ENCODE peak calls at places on chromosome 7, in four cellular contexts. Z, W, Q and V are unnamed samples.

GRCh38 chr7:73718905-73719805 is at the start of gene STX1A:
- DNase-seq in Z (no peak), Q (peak), W (peak), V (peak)

GRCh38 chr7:140317597-140317996 is 80.7 kb downstream of the SLC37A3 start:
- DNase-seq in W (no peak), Q (no peak), Z (no peak), V (no peak)

GRCh38 chr7:20508109-20508508 is 107.4 kb upstream of the ABCB5 start:
- DNase-seq in Z (peak), W (no peak), Q (no peak), V (peak)

GRCh38 chr7:47582748-47583740 is 1.1 kb upstream of the TNS3 start:
- DNase-seq in Z (peak), Q (no peak), W (no peak), V (peak)

GRCh38 chr7:65475734-65476319 is 102.2 kb downstream of the ZNF92 start:
- DNase-seq in Q (no peak), W (no peak), Z (peak), V (no peak)

GRCh38 chr7:99707096-99707495 is 27.3 kb upstream of the CYP3A5 start:
- DNase-seq in W (peak), Q (peak), Z (no peak), V (peak)

GRCh38 chr7:121798076-121798475 is 74.9 kb upstream of the PTPRZ1 start:
- DNase-seq in Q (no peak), W (no peak), Z (no peak), V (peak)

GRCh38 chr7:73442903-73443542 is 9.4 kb downstream of the FZD9 start:
- DNase-seq in Z (no peak), Q (no peak), W (no peak), V (no peak)

GRCh38 chr7:102439963-102440795 is 6.8 kb downstream of the ORAI2 start:
- DNase-seq in Z (peak), Q (peak), W (peak), V (peak)

GRCh38 chr7:44286618-44287487 is 38.5 kb downstream of the CAMK2B start:
- DNase-seq in Q (no peak), W (no peak), Z (no peak), V (no peak)

GRCh38 chr7:131546126-131546525 is 10.3 kb downstream of the PODXL start:
- DNase-seq in Z (no peak), W (no peak), Q (no peak), V (no peak)

GRCh38 chr7:44959433-44959951 is 19.3 kb downstream of the MYO1G start:
- DNase-seq in W (peak), Z (peak), Q (no peak), V (no peak)

GRCh38 chr7:101614939-101615302 is 14.2 kb downstream of the MYL10 start:
- DNase-seq in Q (no peak), W (no peak), Z (peak), V (no peak)

GRCh38 chr7:155357573-155358041 is 59.9 kb downstream of the INSIG1 start:
- DNase-seq in Z (no peak), W (peak), Q (peak), V (no peak)

GRCh38 chr7:74101061-74101681 is 17.6 kb downstream of the LIMK1 start:
- DNase-seq in Z (no peak), Q (no peak), W (no peak), V (no peak)

GRCh38 chr7:111735661-111736323 is 173.5 kb upstream of the IMMP2L start:
- DNase-seq in W (peak), Z (peak), Q (peak), V (peak)

GRCh38 chr7:107972075-107972482 is 30.9 kb downstream of the LAMB1 start:
- DNase-seq in Q (peak), Z (no peak), W (peak), V (peak)

GRCh38 chr7:137667633-137668387 is 179.0 kb downstream of the DGKI start:
- DNase-seq in Q (peak), W (peak), Z (peak), V (peak)

GRCh38 chr7:2114052-2114451 is 118.7 kb downstream of the MAD1L1 start:
- DNase-seq in Z (no peak), W (peak), Q (peak), V (peak)

GRCh38 chr7:129771201-129771927 is 159.8 kb downstream of the NRF1 start:
- DNase-seq in Q (no peak), W (no peak), Z (peak), V (no peak)

GRCh38 chr7:74059681-74060588 is 23.7 kb upstream of the LIMK1 start:
- DNase-seq in Z (peak), W (no peak), Q (no peak), V (no peak)

GRCh38 chr7:44398506-44398905 is 73.1 kb upstream of the CAMK2B start:
- DNase-seq in Z (no peak), W (no peak), Q (peak), V (no peak)

GRCh38 chr7:668139-668871 is 58.2 kb upstream of the DNAAF5 start:
- DNase-seq in W (peak), Z (peak), Q (peak), V (peak)

GRCh38 chr7:95367606-95368005 is 28.6 kb downstream of the PON3 start:
- DNase-seq in W (no peak), Q (no peak), Z (peak), V (no peak)

GRCh38 chr7:17773289-17773626 is 167.0 kb downstream of the SNX13 start:
- DNase-seq in Q (peak), W (peak), Z (peak), V (peak)

GRCh38 chr7:127447326-127447945 is 54.9 kb upstream of the ZNF800 start:
- DNase-seq in Z (peak), W (peak), Q (peak), V (peak)

GRCh38 chr7:158662610-158663427 is 41.8 kb downstream of the NCAPG2 start:
- DNase-seq in Z (no peak), Q (peak), W (no peak), V (no peak)

GRCh38 chr7:44678468-44679179 is 70.0 kb upstream of the ZMIZ2 start:
- DNase-seq in Q (peak), W (peak), Z (no peak), V (peak)

GRCh38 chr7:10677211-10677610 is 296.5 kb upstream of the PHF14 start:
- DNase-seq in Z (no peak), Q (no peak), W (no peak), V (no peak)

GRCh38 chr7:115047968-115048720 is 126.2 kb downstream of the MDFIC start:
- DNase-seq in W (peak), Q (peak), Z (no peak), V (peak)

GRCh38 chr7:77912293-77912692 is 113.7 kb downstream of the PHTF2 start:
- DNase-seq in W (no peak), Q (no peak), Z (no peak), V (no peak)

GRCh38 chr7:140458191-140458590 is 21.1 kb downstream of the MKRN1 start:
- DNase-seq in W (no peak), Z (no peak), Q (no peak), V (no peak)

GRCh38 chr7:31892099-31892787 is 178.0 kb downstream of the PDE1C start:
- DNase-seq in Q (no peak), W (no peak), Z (no peak), V (no peak)

GRCh38 chr7:11701829-11702560 is 130.0 kb downstream of the THSD7A start:
- DNase-seq in W (no peak), Q (no peak), Z (no peak), V (peak)

GRCh38 chr7:145862212-145862611 is 254.4 kb upstream of the CNTNAP2 start:
- DNase-seq in Q (no peak), Z (no peak), W (no peak), V (no peak)

GRCh38 chr7:35424869-35425495 is 171.1 kb upstream of the TBX20 start:
- DNase-seq in Q (peak), W (peak), Z (peak), V (peak)

GRCh38 chr7:148303295-148304013 is 287.1 kb upstream of the C7orf33 start:
- DNase-seq in W (no peak), Q (peak), Z (no peak), V (peak)

GRCh38 chr7:7535688-7536087 is at the start of gene COL28A1:
- DNase-seq in Q (no peak), W (no peak), Z (no peak), V (no peak)

GRCh38 chr7:153158204-153158603 is 398.7 kb downstream of the ACTR3B start:
- DNase-seq in Z (no peak), Q (no peak), W (no peak), V (no peak)
- TF ChIP-seq CTCF in Z (no peak), Q (no peak), W (no peak), V (no peak)

GRCh38 chr7:149760538-149760937 is 12.8 kb downstream of the ZNF467 start:
- DNase-seq in Q (no peak), W (no peak), Z (no peak), V (no peak)
- H3K4me3 ChIP-seq in Q (no peak), W (no peak), Z (no peak), V (no peak)

GRCh38 chr7:91247497-91247896 is 16.7 kb upstream of the FZD1 start:
- DNase-seq in Q (no peak), Z (no peak), W (no peak), V (no peak)
- TF ChIP-seq CTCF in Q (no peak), Z (no peak), W (no peak), V (no peak)

DNA sequence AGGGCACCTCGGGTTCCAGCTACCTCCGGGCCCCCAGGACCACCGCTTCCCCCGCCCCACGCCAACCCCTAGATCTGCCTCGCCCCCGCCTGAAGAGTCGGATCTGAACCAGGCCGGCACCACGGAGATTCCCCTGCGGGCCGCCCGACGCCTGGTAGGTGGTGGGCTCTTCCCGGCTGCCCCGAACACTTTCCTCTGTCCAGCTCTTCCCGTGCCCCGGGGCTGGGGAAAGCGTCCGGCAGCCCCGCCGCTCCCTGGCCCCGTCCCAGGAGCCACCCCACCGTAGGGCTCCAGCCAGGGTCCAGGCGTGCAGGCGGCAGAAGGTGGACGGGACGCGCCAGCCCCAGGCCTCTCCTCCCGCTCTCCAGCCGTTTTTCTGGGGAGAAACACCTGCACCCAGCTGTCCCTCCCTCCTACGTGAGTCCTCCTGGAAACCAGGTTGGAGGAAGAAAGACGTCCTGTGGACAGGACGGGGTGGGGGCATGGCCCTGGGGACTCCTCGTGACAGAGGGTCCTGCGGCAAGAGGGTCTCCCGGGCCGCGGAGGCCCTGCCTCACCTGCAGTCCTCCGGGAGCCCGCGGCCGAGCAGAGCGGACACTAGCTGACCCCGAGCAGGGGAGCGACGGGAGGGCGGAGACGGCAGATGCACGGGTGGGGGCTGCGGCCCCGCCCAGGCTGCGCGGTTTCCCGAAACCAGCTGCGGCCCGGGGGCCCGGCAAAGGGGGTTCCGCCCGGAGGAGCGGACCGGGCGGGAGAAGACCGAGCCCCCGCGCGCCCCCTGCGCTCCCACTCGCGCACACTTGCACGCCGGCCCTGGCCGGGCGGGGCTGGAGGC is at the start of gene TMEM176B:
- DNase-seq in Z (no peak), Q (no peak), W (no peak), V (no peak)
- H3K4me3 ChIP-seq in Z (no peak), Q (no peak), W (peak), V (no peak)

GRCh38 chr7:28044825-28045224 is 135.8 kb downstream of the JAZF1 start:
- DNase-seq in Z (no peak), W (no peak), Q (no peak), V (no peak)
- TF ChIP-seq CTCF in Z (no peak), W (no peak), Q (no peak), V (no peak)

GRCh38 chr7:79951415-79951814 is 183.2 kb upstream of the GNAI1 start:
- DNase-seq in Z (no peak), Q (no peak), W (no peak), V (no peak)
- H3K4me3 ChIP-seq in Z (no peak), Q (no peak), W (no peak), V (no peak)

GRCh38 chr7:42224391-42225003 is 12.5 kb downstream of the GLI3 start:
- DNase-seq in Q (no peak), W (no peak), Z (no peak), V (no peak)
- TF ChIP-seq CTCF in Q (no peak), W (no peak), Z (no peak), V (no peak)

DNA sequence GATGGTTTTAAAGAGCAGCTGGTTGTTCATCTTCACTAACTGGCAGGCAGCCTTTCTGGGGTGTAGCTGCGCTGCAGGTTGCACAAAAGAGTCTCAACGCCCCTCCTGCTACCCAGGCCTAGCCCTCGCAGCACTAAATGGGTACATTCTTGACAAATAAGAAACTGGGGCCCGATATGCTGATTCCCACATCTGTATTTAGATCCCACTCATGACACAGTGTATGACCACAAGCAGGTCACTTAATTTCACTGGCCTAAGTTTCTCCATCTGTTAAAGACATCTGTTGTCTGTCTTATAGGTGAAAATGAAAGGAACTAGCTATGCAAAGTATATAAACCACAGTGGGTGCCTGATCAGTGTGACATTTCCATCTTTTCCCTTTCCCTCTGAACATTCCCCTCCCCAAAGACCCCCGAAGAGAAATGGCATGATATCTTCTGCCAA is 85.9 kb upstream of the AGBL3 start:
- DNase-seq in Q (no peak), W (no peak), Z (no peak), V (no peak)
- H3K4me3 ChIP-seq in Q (no peak), W (no peak), Z (no peak), V (no peak)

GRCh38 chr7:109101332-109101731 is 531.7 kb downstream of the DNAJB9 start:
- DNase-seq in Z (no peak), W (no peak), Q (no peak), V (no peak)
- TF ChIP-seq CTCF in Z (no peak), W (no peak), Q (no peak), V (no peak)

GRCh38 chr7:37446371-37446770 is 2.3 kb downstream of the ELMO1 start:
- DNase-seq in Z (no peak), Q (no peak), W (no peak), V (no peak)

GRCh38 chr7:37449621-37450020 is 957 bp upstream of the ELMO1 start:
- DNase-seq in Q (no peak), W (no peak), Z (no peak), V (no peak)

GRCh38 chr7:37448637-37449331 is at the start of gene ELMO1:
- DNase-seq in Q (peak), W (peak), Z (no peak), V (peak)

GRCh38 chr7:37450035-37450434 is 1.4 kb upstream of the ELMO1 start:
- DNase-seq in W (no peak), Z (no peak), Q (no peak), V (no peak)

DNA sequence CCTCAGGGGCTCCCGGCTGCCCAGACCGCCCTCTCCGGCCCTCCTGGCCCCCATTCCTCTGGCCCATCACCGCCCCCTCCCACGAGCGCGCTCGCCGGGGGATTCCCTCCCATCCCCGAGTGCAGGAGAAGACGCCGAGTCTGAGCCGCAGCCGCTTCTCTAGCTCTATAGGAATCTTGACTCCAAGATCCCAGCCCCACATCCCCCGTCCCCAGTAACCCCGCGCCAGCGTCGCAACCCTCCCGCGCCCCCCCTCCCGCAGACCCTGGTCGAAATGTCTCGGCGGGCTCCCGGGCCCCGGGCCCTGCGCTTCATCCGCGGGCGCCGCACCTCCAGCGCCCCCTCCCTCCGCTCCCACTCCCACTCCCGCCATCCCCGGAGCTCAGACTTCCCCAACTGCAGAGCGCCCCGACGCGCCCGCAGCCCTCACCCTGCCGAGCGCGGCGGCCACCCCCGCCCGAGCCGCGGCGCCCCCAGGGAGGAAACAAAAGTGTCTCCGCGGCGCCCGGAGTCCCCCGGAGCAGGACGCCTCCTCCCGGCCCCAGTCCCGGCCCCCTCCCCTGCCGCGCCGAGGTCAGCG is 517 bp downstream of the ELMO1 start:
- DNase-seq in Z (no peak), W (no peak), Q (no peak), V (no peak)
- H3K4me3 ChIP-seq in Z (no peak), W (no peak), Q (peak), V (peak)